ENCODE peak calls at places on chromosomes 12 and 14, in four cellular contexts. Y, K, U and C are unnamed samples.

GRCh38 chr12:110780448-110780847 is 37.8 kb upstream of the PPP1CC start:
- DNase-seq in Y (no peak), K (no peak), U (no peak), C (no peak)

GRCh38 chr14:80146941-80147340 is 64.4 kb downstream of the DIO2 start:
- DNase-seq in Y (no peak), K (no peak), U (no peak), C (no peak)

GRCh38 chr14:31966896-31967668 is 110.0 kb upstream of the ARHGAP5 start:
- DNase-seq in Y (peak; percentile 53), K (no peak), U (no peak), C (no peak)

GRCh38 chr14:91649930-91650329 is 82.0 kb downstream of the CATSPERB start:
- DNase-seq in Y (no peak), K (no peak), U (no peak), C (no peak)

GRCh38 chr12:4723226-4723625 is 3.0 kb downstream of the GALNT8 start:
- DNase-seq in Y (no peak), K (no peak), U (no peak), C (no peak)

GRCh38 chr14:81414123-81414522 is 14.0 kb upstream of the STON2 start:
- DNase-seq in Y (no peak), K (no peak), U (no peak), C (no peak)

GRCh38 chr12:76024942-76025600 is 6.5 kb downstream of the PHLDA1 start:
- DNase-seq in Y (no peak), K (no peak), U (no peak), C (peak; percentile 72)

GRCh38 chr12:115810166-115810565 is 467.3 kb downstream of the MED13L start:
- DNase-seq in Y (no peak), K (no peak), U (no peak), C (no peak)

GRCh38 chr14:97021001-97021400 is 223.8 kb downstream of the VRK1 start:
- DNase-seq in Y (no peak), K (no peak), U (no peak), C (no peak)

GRCh38 chr14:37078131-37078530 is 94.3 kb downstream of the SLC25A21 start:
- DNase-seq in Y (no peak), K (no peak), U (no peak), C (no peak)

GRCh38 chr14:94021416-94022157 is 4.6 kb upstream of the OTUB2 start:
- DNase-seq in Y (no peak), K (no peak), U (no peak), C (no peak)

GRCh38 chr12:120012067-120012621 is 23.1 kb downstream of the BICDL1 start:
- DNase-seq in Y (no peak), K (no peak), U (no peak), C (peak; percentile 42)

GRCh38 chr14:40581264-40581663 is 1025.4 kb upstream of the LRFN5 start:
- DNase-seq in Y (no peak), K (no peak), U (no peak), C (no peak)

GRCh38 chr14:102363182-102363952 is 626 bp downstream of the TECPR2 start:
- DNase-seq in Y (peak; percentile 20), K (peak; percentile 44), U (no peak), C (no peak)

GRCh38 chr14:105064721-105065143 is 498 bp downstream of the GPR132 start:
- DNase-seq in Y (no peak), K (no peak), U (no peak), C (no peak)

GRCh38 chr12:68163546-68164210 is 4.1 kb upstream of the IFNG start:
- DNase-seq in Y (no peak), K (no peak), U (no peak), C (no peak)

GRCh38 chr14:69268223-69268622 is 8.3 kb downstream of the GALNT16 start:
- DNase-seq in Y (no peak), K (no peak), U (no peak), C (no peak)

GRCh38 chr14:61101803-61102548 is 120.9 kb downstream of the SLC38A6 start:
- DNase-seq in Y (no peak), K (no peak), U (no peak), C (no peak)

GRCh38 chr14:45621731-45622130 is 368.7 kb upstream of the MIS18BP1 start:
- DNase-seq in Y (no peak), K (no peak), U (no peak), C (no peak)

GRCh38 chr14:79992799-79993198 is 218.5 kb downstream of the DIO2 start:
- DNase-seq in Y (no peak), K (no peak), U (no peak), C (no peak)

GRCh38 chr14:67526676-67527459 is 6.2 kb upstream of the PLEKHH1 start:
- DNase-seq in Y (no peak), K (peak; percentile 68), U (peak; percentile 55), C (peak; percentile 29)

GRCh38 chr12:115174928-115175327 is 491.0 kb upstream of the TBX3 start:
- DNase-seq in Y (no peak), K (no peak), U (no peak), C (no peak)

GRCh38 chr14:29089849-29090248 is 323.3 kb downstream of the FOXG1 start:
- DNase-seq in Y (no peak), K (no peak), U (no peak), C (no peak)

GRCh38 chr12:19801941-19802340 is 362.6 kb downstream of the AEBP2 start:
- DNase-seq in Y (no peak), K (no peak), U (no peak), C (no peak)

GRCh38 chr12:130041983-130042812 is 120.1 kb upstream of the FZD10 start:
- DNase-seq in Y (no peak), K (peak; percentile 48), U (peak; percentile 42), C (no peak)

GRCh38 chr12:25884024-25884919 is 74.2 kb upstream of the RASSF8 start:
- DNase-seq in Y (no peak), K (no peak), U (no peak), C (no peak)

GRCh38 chr12:101713059-101713682 is 15.7 kb downstream of the CHPT1 start:
- DNase-seq in Y (peak; percentile 33), K (peak; percentile 69), U (no peak), C (no peak)

GRCh38 chr14:90061849-90062794 is at the start of gene KCNK13:
- DNase-seq in Y (no peak), K (no peak), U (no peak), C (no peak)

GRCh38 chr12:57085999-57086950 is 2.6 kb upstream of the NAB2 start:
- DNase-seq in Y (peak; percentile 65), K (peak; percentile 74), U (no peak), C (peak; percentile 81)

GRCh38 chr12:121795029-121795977 is 1.8 kb upstream of the RHOF start:
- DNase-seq in Y (peak; percentile 80), K (peak; percentile 88), U (peak; percentile 89), C (peak; percentile 80)
- H3K4me1 ChIP-seq in Y (peaks cover 14% of the 10 kb centered on the region), K (peaks cover 56% of the 10 kb centered on the region), U (peaks cover 3% of the 10 kb centered on the region), C (peaks cover 47% of the 10 kb centered on the region)

DNA sequence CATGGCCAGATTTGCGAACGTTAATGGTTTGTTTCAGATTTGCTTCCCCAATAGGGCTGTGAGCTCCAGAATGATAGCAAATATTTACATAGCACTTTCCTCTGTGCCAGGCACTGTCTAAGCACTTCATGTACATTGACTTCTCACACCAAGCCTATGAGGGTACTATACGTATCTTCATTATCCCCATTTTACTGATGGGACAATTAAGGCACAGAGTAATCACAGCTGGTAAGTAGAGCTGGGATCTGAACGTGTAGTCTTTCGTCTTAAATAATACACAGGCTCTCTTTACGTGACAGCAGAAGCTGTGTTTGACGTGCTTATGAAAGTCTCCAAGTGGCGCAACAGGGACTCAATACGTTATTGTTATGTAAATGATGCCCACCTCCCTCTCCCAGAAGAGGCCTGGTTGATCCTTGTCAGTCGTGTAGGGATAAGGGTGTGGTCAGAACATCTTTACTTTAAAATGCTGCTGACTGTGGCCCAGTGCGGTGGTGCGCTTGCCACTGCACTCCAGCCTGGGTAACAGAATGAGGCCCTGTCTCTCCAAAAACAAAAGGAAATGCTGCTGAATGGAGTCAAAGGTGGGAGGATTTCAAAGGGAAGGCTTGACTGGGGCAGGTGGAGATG is 66.3 kb upstream of the TCL1B start:
- DNase-seq in Y (no peak), K (no peak), U (no peak), C (no peak)
- H3K4me3 ChIP-seq in Y (no peak overlapping the region), K (no peak overlapping the region), U (no peak overlapping the region), C (no peak overlapping the region)

GRCh38 chr12:31306871-31307270 is 19.1 kb downstream of the SINHCAF start:
- DNase-seq in Y (no peak), K (no peak), U (no peak), C (no peak)
- H3K27ac ChIP-seq in Y (no peak overlapping the region), K (no peak overlapping the region), U (no peak overlapping the region), C (no peak overlapping the region)

DNA sequence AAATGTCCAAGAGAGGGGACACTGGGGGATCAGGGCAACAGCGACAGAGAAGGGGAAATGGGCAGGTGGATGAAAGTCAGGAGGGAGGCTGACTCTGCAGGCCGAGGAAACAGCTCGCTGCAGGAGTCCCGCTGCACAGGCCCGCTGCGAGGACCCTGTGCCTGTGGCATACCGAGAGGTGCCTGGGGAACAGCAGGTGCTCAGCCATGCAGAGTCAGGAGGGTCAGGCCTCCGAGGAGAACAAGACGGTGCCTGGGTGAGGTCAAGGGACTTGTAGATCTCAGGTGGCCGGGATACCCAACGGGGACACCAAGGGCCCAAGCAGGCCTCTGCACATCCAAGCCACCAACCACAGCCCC is 67.6 kb downstream of the NCOR2 start:
- DNase-seq in Y (no peak), K (no peak), U (no peak), C (no peak)
- H3K4me1 ChIP-seq in Y (peaks cover 23% of the 10 kb centered on the region), K (peaks cover 19% of the 10 kb centered on the region), U (peaks cover 7% of the 10 kb centered on the region), C (peaks cover 50% of the 10 kb centered on the region)

DNA sequence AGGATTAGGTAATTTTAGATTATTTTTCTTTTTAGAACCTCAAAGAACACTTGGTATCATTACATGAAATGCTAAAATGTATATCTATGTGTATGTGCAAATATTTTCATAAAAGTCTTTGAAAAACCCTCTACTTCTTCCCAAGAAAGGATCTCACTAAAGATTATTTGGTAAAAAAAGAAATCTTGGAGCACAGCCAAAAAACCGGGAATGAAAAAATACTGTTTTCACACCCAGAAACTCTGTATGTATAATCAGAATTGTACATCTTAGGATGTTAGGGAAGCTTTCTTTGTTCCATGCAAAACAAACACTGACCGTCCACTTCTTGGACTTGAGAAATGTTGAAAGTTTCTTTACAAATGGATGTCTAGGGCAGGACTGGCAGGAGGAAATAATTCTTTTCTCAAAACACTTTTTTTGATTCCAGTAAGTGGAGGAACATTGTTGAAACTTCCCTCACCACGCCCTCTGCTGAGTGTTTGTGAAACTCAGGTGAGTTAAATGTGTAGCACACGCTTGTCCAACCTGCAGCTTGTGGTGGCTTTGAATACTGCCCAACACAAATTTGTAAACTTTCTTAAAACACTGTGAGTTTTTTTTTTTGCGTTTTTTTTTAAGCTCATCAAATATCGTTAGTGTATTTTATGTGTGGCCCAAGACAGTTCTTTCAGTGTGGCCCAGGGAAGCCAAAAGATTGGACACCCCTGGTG is 26.5 kb downstream of the FBXO34 start:
- DNase-seq in Y (peak; percentile 63), K (no peak), U (peak; percentile 81), C (no peak)
- H3K4me3 ChIP-seq in Y (peak overlapping the region; percentile 37), K (no peak overlapping the region), U (no peak overlapping the region), C (no peak overlapping the region)

DNA sequence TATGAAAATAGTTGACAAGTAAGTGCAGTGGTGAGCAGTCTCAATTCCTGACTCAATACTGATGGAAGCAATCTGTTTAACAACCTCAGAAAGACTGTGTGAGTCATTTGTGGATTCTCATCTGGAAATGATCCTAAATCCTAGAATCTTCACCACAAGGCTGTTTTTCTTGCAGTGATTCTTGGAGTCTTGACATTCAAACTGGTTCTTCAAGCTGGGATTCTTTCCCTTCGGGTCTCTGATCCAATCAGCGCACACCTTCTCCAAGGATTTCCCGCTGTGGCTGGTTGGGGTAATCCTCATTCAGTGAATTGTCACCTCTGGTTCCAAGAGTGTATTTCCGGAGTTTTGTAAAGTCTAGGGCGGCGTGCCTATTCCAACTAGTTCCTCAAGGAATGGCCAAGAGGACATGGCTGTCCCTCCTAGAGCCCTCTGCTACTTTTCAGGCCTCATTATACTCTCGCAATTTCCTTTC is 37.7 kb upstream of the FOXJ2 start:
- DNase-seq in Y (peak; percentile 57), K (no peak), U (no peak), C (peak; percentile 83)
- H3K27ac ChIP-seq in Y (peak overlapping the region; percentile 74), K (peak overlapping the region; percentile 18), U (peak overlapping the region; percentile 47), C (peak overlapping the region; percentile 62)